ENCODE peak calls at places on chromosomes 16 and 17, in eight cellular contexts. One of them, this sample, is unnamed.

GRCh38 chr17:35449371-35449931 is 885 bp upstream of the SLFN13 start:
- DNase-seq in NCI-H1930: no peak
- DNase-seq in small intestine: no peak
- DNase-seq in stimulated activated CD4-positive, alpha-beta T cell treated with anti-CD3 and anti-CD28 coated beads, TNF-alpha, amount 100 ng/mL, for 24 hours: no peak
- DNase-seq in GM04504: no peak
- DNase-seq in T-helper 1 cell: no peak
- DNase-seq in left cardiac atrium: peak
- DNase-seq in fibroblast of the conjunctiva: no peak
- DNase-seq in this sample: no peak

GRCh38 chr17:82912571-82913089 is 72.8 kb upstream of the ZNF750 start:
- DNase-seq in left cardiac atrium: no peak
- DNase-seq in GM04504: no peak
- DNase-seq in stimulated activated CD4-positive, alpha-beta T cell treated with anti-CD3 and anti-CD28 coated beads, TNF-alpha, amount 100 ng/mL, for 24 hours: no peak
- DNase-seq in fibroblast of the conjunctiva: no peak
- DNase-seq in T-helper 1 cell: no peak
- DNase-seq in small intestine: no peak
- DNase-seq in NCI-H1930: no peak
- DNase-seq in this sample: no peak

GRCh38 chr17:34369571-34369970 is 6.5 kb upstream of the CCL1 start:
- DNase-seq in GM04504: no peak
- DNase-seq in left cardiac atrium: no peak
- DNase-seq in small intestine: no peak
- DNase-seq in stimulated activated CD4-positive, alpha-beta T cell treated with anti-CD3 and anti-CD28 coated beads, TNF-alpha, amount 100 ng/mL, for 24 hours: no peak
- DNase-seq in fibroblast of the conjunctiva: no peak
- DNase-seq in NCI-H1930: no peak
- DNase-seq in T-helper 1 cell: no peak
- DNase-seq in this sample: no peak

GRCh38 chr17:72935984-72936383 is 156.5 kb downstream of the SLC39A11 start:
- DNase-seq in fibroblast of the conjunctiva: no peak
- DNase-seq in left cardiac atrium: no peak
- DNase-seq in small intestine: no peak
- DNase-seq in GM04504: no peak
- DNase-seq in T-helper 1 cell: no peak
- DNase-seq in stimulated activated CD4-positive, alpha-beta T cell treated with anti-CD3 and anti-CD28 coated beads, TNF-alpha, amount 100 ng/mL, for 24 hours: no peak
- DNase-seq in NCI-H1930: no peak
- DNase-seq in this sample: no peak

GRCh38 chr17:77376795-77377751 is 236.3 kb downstream of the SEC14L1 start:
- DNase-seq in NCI-H1930: no peak
- DNase-seq in GM04504: no peak
- DNase-seq in T-helper 1 cell: no peak
- DNase-seq in small intestine: no peak
- DNase-seq in fibroblast of the conjunctiva: peak
- DNase-seq in stimulated activated CD4-positive, alpha-beta T cell treated with anti-CD3 and anti-CD28 coated beads, TNF-alpha, amount 100 ng/mL, for 24 hours: no peak
- DNase-seq in left cardiac atrium: peak
- DNase-seq in this sample: no peak

GRCh38 chr17:4109424-4109823 is 33.4 kb downstream of the ZZEF1 start:
- DNase-seq in left cardiac atrium: no peak
- DNase-seq in stimulated activated CD4-positive, alpha-beta T cell treated with anti-CD3 and anti-CD28 coated beads, TNF-alpha, amount 100 ng/mL, for 24 hours: no peak
- DNase-seq in fibroblast of the conjunctiva: no peak
- DNase-seq in NCI-H1930: no peak
- DNase-seq in small intestine: no peak
- DNase-seq in GM04504: no peak
- DNase-seq in T-helper 1 cell: no peak
- DNase-seq in this sample: no peak

GRCh38 chr16:11748404-11749254 is 6.0 kb upstream of the TXNDC11 start:
- DNase-seq in GM04504: no peak
- DNase-seq in NCI-H1930: no peak
- DNase-seq in left cardiac atrium: no peak
- DNase-seq in stimulated activated CD4-positive, alpha-beta T cell treated with anti-CD3 and anti-CD28 coated beads, TNF-alpha, amount 100 ng/mL, for 24 hours: no peak
- DNase-seq in small intestine: peak
- DNase-seq in T-helper 1 cell: no peak
- DNase-seq in fibroblast of the conjunctiva: no peak
- DNase-seq in this sample: no peak

GRCh38 chr16:24123275-24123674 is 132.9 kb upstream of the CACNG3 start:
- DNase-seq in NCI-H1930: no peak
- DNase-seq in left cardiac atrium: no peak
- DNase-seq in fibroblast of the conjunctiva: no peak
- DNase-seq in stimulated activated CD4-positive, alpha-beta T cell treated with anti-CD3 and anti-CD28 coated beads, TNF-alpha, amount 100 ng/mL, for 24 hours: no peak
- DNase-seq in T-helper 1 cell: no peak
- DNase-seq in small intestine: no peak
- DNase-seq in GM04504: no peak
- DNase-seq in this sample: no peak

GRCh38 chr16:89199241-89200123 is 855 bp downstream of the SLC22A31 start:
- DNase-seq in stimulated activated CD4-positive, alpha-beta T cell treated with anti-CD3 and anti-CD28 coated beads, TNF-alpha, amount 100 ng/mL, for 24 hours: no peak
- DNase-seq in small intestine: no peak
- DNase-seq in T-helper 1 cell: no peak
- DNase-seq in left cardiac atrium: no peak
- DNase-seq in fibroblast of the conjunctiva: no peak
- DNase-seq in NCI-H1930: no peak
- DNase-seq in GM04504: no peak
- DNase-seq in this sample: no peak

GRCh38 chr17:45018514-45019176 is 32.8 kb downstream of the DCAKD start:
- DNase-seq in stimulated activated CD4-positive, alpha-beta T cell treated with anti-CD3 and anti-CD28 coated beads, TNF-alpha, amount 100 ng/mL, for 24 hours: no peak
- DNase-seq in T-helper 1 cell: no peak
- DNase-seq in small intestine: no peak
- DNase-seq in NCI-H1930: no peak
- DNase-seq in left cardiac atrium: no peak
- DNase-seq in GM04504: no peak
- DNase-seq in fibroblast of the conjunctiva: no peak
- DNase-seq in this sample: no peak

GRCh38 chr17:7442142-7442541 is 2.7 kb upstream of the CHRNB1 start:
- DNase-seq in stimulated activated CD4-positive, alpha-beta T cell treated with anti-CD3 and anti-CD28 coated beads, TNF-alpha, amount 100 ng/mL, for 24 hours: no peak
- DNase-seq in GM04504: no peak
- DNase-seq in small intestine: no peak
- DNase-seq in T-helper 1 cell: no peak
- DNase-seq in NCI-H1930: no peak
- DNase-seq in fibroblast of the conjunctiva: no peak
- DNase-seq in left cardiac atrium: no peak
- DNase-seq in this sample: no peak

This sample was measured in T1000.